ENCODE peak calls at places on chromosomes 7 and 10, in four cellular contexts. M is transverse colon, O is A549, B is AG09309. I is an unnamed sample.

GRCh38 chr7:86932038-86932512 is 127.4 kb downstream of the ELAPOR2 start:
- DNase-seq in M (no peak), O (no peak), B (peak), I (no peak)

GRCh38 chr7:17907014-17907413 is 33.3 kb downstream of the SNX13 start:
- DNase-seq in M (no peak), O (no peak), B (no peak), I (no peak)

GRCh38 chr10:85557077-85557476 is 809.5 kb downstream of the GRID1 start:
- DNase-seq in M (no peak), O (no peak), B (no peak), I (no peak)

GRCh38 chr7:142329062-142329788 is 71.4 kb upstream of the PRSS58 start:
- DNase-seq in M (no peak), O (no peak), B (no peak), I (no peak)

GRCh38 chr7:5492249-5493020 is 68.8 kb upstream of the TNRC18 start:
- DNase-seq in M (no peak), O (no peak), B (no peak), I (no peak)

GRCh38 chr7:85734823-85735222 is 548.0 kb upstream of the SEMA3D start:
- DNase-seq in M (no peak), O (no peak), B (no peak), I (no peak)

GRCh38 chr7:156155988-156156733 is 343.9 kb upstream of the SHH start:
- DNase-seq in M (no peak), O (no peak), B (no peak), I (no peak)

GRCh38 chr7:6647080-6647479 is 10.0 kb downstream of the ZNF316 start:
- DNase-seq in M (no peak), O (no peak), B (no peak), I (no peak)

GRCh38 chr10:125257521-125258105 is 97.2 kb upstream of the CTBP2 start:
- DNase-seq in M (no peak), O (no peak), B (no peak), I (no peak)

GRCh38 chr7:132004528-132004927 is 448.1 kb upstream of the PODXL start:
- DNase-seq in M (no peak), O (no peak), B (no peak), I (no peak)

GRCh38 chr10:106711313-106711906 is 453.1 kb downstream of the SORCS1 start:
- DNase-seq in M (peak), O (peak), B (no peak), I (peak)

GRCh38 chr7:32659853-32660252 is 164.6 kb downstream of the AVL9 start:
- DNase-seq in M (no peak), O (no peak), B (no peak), I (no peak)

GRCh38 chr10:127913368-127913759 is 6.5 kb downstream of the PTPRE start:
- DNase-seq in M (no peak), O (no peak), B (no peak), I (no peak)

GRCh38 chr10:108204528-108205313 is 1040.2 kb upstream of the SORCS1 start:
- DNase-seq in M (peak), O (no peak), B (no peak), I (no peak)

GRCh38 chr7:90626011-90626410 is 29.9 kb downstream of the CDK14 start:
- DNase-seq in M (no peak), O (no peak), B (no peak), I (no peak)

GRCh38 chr7:68216046-68216445 is 1219.4 kb downstream of the TYW1 start:
- DNase-seq in M (no peak), O (no peak), B (no peak), I (no peak)

GRCh38 chr10:58701398-58702135 is 188.9 kb downstream of the BICC1 start:
- DNase-seq in M (no peak), O (no peak), B (peak), I (no peak)

GRCh38 chr10:8602821-8603220 is 548.3 kb downstream of the GATA3 start:
- DNase-seq in M (no peak), O (no peak), B (no peak), I (no peak)

GRCh38 chr10:132974249-132974796 is 32.0 kb upstream of the CFAP46 start:
- DNase-seq in M (no peak), O (no peak), B (no peak), I (no peak)

GRCh38 chr10:71213127-71213616 is 802 bp downstream of the UNC5B start:
- DNase-seq in M (peak), O (no peak), B (peak), I (no peak)

GRCh38 chr7:388461-388960 is 98.5 kb downstream of the FOXL3 start:
- DNase-seq in M (no peak), O (no peak), B (no peak), I (no peak)

GRCh38 chr7:35249537-35249907 is 4.4 kb downstream of the TBX20 start:
- DNase-seq in M (no peak), O (no peak), B (no peak), I (no peak)

GRCh38 chr10:118447478-118447877 is 105.4 kb upstream of the FAM204A start:
- DNase-seq in M (peak), O (no peak), B (no peak), I (no peak)

GRCh38 chr10:87850742-87851205 is 12.6 kb downstream of the KLLN start:
- DNase-seq in M (peak), O (peak), B (no peak), I (no peak)

GRCh38 chr10:1708746-1709145 is 28.6 kb downstream of the ADARB2 start:
- DNase-seq in M (no peak), O (no peak), B (no peak), I (no peak)

GRCh38 chr7:150686030-150686626 is 622 bp downstream of the GIMAP2 start:
- DNase-seq in M (no peak), O (no peak), B (no peak), I (no peak)

GRCh38 chr7:97748482-97748881 is 16.6 kb downstream of the TAC1 start:
- DNase-seq in M (no peak), O (no peak), B (no peak), I (no peak)

GRCh38 chr10:23338886-23339285 is 5.7 kb downstream of the C10orf67 start:
- DNase-seq in M (no peak), O (no peak), B (no peak), I (no peak)

GRCh38 chr10:23341004-23341403 is 3.6 kb downstream of the C10orf67 start:
- DNase-seq in M (no peak), O (no peak), B (no peak), I (no peak)

GRCh38 chr10:23337616-23338015 is 7.0 kb downstream of the C10orf67 start:
- DNase-seq in M (no peak), O (no peak), B (no peak), I (no peak)

GRCh38 chr10:23340346-23340745 is 4.3 kb downstream of the C10orf67 start:
- DNase-seq in M (no peak), O (no peak), B (no peak), I (no peak)

GRCh38 chr10:23338155-23338828 is 6.3 kb downstream of the C10orf67 start:
- DNase-seq in M (no peak), O (no peak), B (no peak), I (no peak)
- TF ChIP-seq CTCF in M (no peak), O (no peak), B (no peak), I (no peak)

GRCh38 chr10:31618541-31619291 is 299.7 kb downstream of the ZEB1 start:
- DNase-seq in M (no peak), O (no peak), B (peak), I (no peak)

GRCh38 chr10:31621733-31622132 is 302.7 kb downstream of the ZEB1 start:
- DNase-seq in M (no peak), O (no peak), B (no peak), I (no peak)

GRCh38 chr10:31622993-31623392 is 304.0 kb downstream of the ZEB1 start:
- DNase-seq in M (no peak), O (no peak), B (peak), I (no peak)

GRCh38 chr10:31619410-31620095 is 300.5 kb downstream of the ZEB1 start:
- DNase-seq in M (no peak), O (no peak), B (no peak), I (no peak)

DNA sequence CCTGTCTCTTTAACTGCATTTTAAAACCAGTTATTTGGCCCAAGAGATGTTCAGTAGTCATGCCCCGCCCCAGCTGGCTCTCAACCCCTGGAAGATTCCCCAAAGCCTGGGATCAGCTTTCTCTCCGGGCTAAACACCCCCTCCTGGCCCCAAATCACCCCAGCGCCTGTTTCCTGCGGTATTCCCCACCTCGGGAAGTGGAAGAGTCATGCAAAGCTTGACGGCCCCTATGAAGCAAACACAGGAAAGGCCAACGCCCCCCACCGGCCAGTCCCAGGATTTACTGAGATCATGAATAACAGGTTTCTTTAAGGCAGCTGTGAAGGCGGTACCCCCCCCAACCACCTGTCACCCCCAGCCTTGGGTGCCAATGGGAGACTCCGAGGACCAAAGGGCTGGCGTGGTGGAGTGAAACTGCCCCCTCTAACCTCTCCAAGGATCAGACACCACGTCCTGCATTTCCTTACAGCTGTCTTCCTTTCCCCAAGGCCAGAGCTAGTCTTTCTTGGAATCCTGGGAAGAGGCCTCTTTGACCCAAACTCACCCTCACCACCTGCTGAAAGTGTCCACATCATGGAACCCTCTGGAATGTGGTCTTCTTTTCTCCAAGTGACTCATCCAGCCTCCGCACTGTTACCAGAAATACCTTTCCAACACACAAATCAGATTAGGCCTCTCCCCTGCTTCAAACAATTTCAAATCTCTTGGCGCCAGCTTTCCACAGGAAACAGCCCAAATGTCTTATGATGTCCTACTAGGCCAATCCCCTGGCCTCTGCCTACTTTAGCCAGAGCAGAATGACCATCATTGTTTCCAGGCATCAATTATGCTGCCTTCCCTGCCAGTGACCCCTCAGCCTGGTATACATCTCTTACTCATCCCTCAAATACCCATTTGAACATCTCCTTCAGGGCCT is 301.5 kb downstream of the ZEB1 start:
- DNase-seq in M (peak), O (peak), B (peak), I (peak)
- TF ChIP-seq CTCF in M (no peak), O (peak), B (peak), I (no peak)

GRCh38 chr7:69800495-69800894 is 202.2 kb downstream of the AUTS2 start:
- DNase-seq in M (no peak), O (peak), B (no peak), I (no peak)

GRCh38 chr7:69801729-69802688 is 203.7 kb downstream of the AUTS2 start:
- DNase-seq in M (no peak), O (no peak), B (no peak), I (no peak)

GRCh38 chr7:69796421-69796820 is 198.1 kb downstream of the AUTS2 start:
- DNase-seq in M (no peak), O (no peak), B (no peak), I (no peak)

GRCh38 chr7:69799990-69800389 is 201.7 kb downstream of the AUTS2 start:
- DNase-seq in M (no peak), O (no peak), B (no peak), I (no peak)

DNA sequence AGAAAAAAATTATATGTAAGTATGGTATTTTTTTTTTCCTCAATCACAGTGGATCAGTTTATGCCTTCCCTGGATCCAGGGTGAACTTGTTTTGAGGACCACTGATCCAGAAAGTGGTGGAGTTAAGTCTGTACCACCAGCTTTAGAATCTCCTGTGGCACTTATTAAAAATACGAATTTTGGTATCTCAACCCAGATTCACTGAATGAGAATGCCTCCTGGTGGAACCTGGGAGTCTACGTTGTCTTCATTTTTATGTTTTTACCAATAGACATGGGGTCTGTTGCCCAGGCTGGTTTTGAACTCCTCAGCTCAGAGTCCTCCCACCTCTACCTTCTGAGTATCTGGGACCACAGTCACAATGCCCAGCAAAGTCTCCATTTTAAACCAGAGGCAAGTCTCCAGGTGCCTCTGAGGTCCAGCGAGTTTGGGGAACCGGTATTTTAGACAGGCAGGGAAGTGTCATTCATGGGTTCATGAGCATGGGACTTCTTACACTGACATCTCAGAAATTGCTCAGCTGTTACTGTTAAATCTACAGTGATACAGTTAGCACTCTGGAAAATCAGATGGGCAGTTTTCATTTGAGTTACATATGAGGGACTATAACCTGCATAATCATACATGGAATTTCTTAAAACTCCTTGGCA is 200.9 kb downstream of the AUTS2 start:
- DNase-seq in M (no peak), O (no peak), B (no peak), I (no peak)
- TF ChIP-seq CTCF in M (no peak), O (no peak), B (no peak), I (no peak)

GRCh38 chr7:107044347-107045194 is at the start of gene PRKAR2B:
- DNase-seq in M (peak), O (peak), B (no peak), I (no peak)
- TF ChIP-seq CTCF in M (no peak), O (peak), B (no peak), I (no peak)

GRCh38 chr10:21065621-21066248 is 168.6 kb upstream of the NEBL start:
- DNase-seq in M (no peak), O (no peak), B (no peak), I (no peak)
- TF ChIP-seq CTCF in M (no peak), O (no peak), B (no peak), I (no peak)

DNA sequence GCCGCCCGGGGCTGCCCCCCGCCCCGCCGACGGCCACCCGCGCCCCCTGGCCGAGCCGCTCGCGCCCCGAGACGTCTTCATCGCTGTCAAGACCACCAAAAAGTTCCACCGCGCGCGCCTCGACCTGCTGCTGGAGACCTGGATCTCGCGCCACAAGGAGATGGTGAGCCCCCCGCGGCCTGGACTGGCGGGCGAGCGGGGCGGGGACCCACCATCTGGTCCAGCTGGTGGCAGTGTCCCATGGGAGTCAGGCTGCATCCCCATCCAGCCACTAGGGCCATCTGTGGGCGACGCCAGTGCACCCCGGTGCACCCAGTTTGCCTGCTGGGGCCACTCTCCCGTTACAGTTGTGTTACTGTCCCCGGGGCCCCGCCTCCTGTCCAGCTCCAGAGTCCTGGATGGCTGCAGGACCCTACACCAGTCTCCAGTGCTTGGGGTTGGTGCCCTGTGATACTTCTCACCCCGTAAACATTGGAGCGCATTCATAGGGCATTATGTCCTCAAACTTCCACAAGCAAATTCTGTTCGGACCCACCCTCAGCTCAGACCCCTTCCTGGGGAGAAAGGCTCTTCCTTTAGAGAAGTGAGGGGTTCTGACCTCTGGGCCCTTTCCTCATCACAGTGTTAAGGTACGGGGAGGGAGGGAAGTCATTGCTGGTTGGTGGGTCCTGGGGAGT is 695 bp downstream of the LFNG start:
- DNase-seq in M (peak), O (peak), B (no peak), I (no peak)
- TF ChIP-seq CTCF in M (no peak), O (no peak), B (no peak), I (no peak)

GRCh38 chr10:29119374-29119773 is 169.5 kb upstream of the LYZL1 start:
- DNase-seq in M (peak), O (no peak), B (no peak), I (no peak)
- TF ChIP-seq CTCF in M (peak), O (peak), B (peak), I (no peak)

GRCh38 chr10:49281461-49281860 is 17.5 kb upstream of the C10orf71 start:
- DNase-seq in M (no peak), O (no peak), B (no peak), I (no peak)
- TF ChIP-seq CTCF in M (no peak), O (no peak), B (peak), I (no peak)

GRCh38 chr10:93357680-93358079 is 124.5 kb downstream of the MYOF start:
- DNase-seq in M (no peak), O (peak), B (no peak), I (no peak)
- TF ChIP-seq CTCF in M (peak), O (peak), B (peak), I (no peak)